ENCODE peak calls at places on chromosomes 7 and 10, in eight cellular contexts. Y is heart left ventricle; Q is mesendoderm; S is kidney; E is A673; G is CD8-positive, alpha-beta T cell; C is PC-9; W is mammary epithelial cell. J is an unnamed sample. For H3K36me3, the result is how much of the 10 kb centered on the place peaks cover.

GRCh38 chr7:25886387-25887240 is 265.4 kb upstream of the NFE2L3 start:
- DNase-seq in S (no peak), Q (no peak), G (no peak), E (no peak), Y (no peak), W (no peak), C (no peak), J (no peak)

GRCh38 chr7:18040196-18040595 is 12.6 kb upstream of the PRPS1L1 start:
- DNase-seq in E (no peak), W (peak), Q (no peak), G (no peak), S (no peak), Y (no peak), C (no peak), J (no peak)

GRCh38 chr10:75097666-75098285 is 13.7 kb upstream of the SAMD8 start:
- DNase-seq in E (peak), Y (no peak), C (no peak), Q (peak), G (no peak), W (no peak), S (no peak), J (no peak)

GRCh38 chr7:130151591-130152269 is 53.5 kb downstream of the TMEM209 start:
- DNase-seq in C (no peak), W (peak), Y (no peak), S (no peak), G (peak), Q (no peak), E (peak), J (peak)

GRCh38 chr10:122325235-122325634 is 49.3 kb upstream of the PLEKHA1 start:
- DNase-seq in Y (no peak), W (no peak), C (no peak), E (no peak), S (no peak), G (no peak), Q (no peak), J (no peak)

GRCh38 chr7:75727881-75728592 is 10.7 kb downstream of the HIP1 start:
- DNase-seq in Q (peak), W (peak), E (no peak), Y (peak), G (peak), S (peak), C (peak), J (peak)

GRCh38 chr10:124679401-124679800 is 64.8 kb downstream of the FAM53B start:
- DNase-seq in S (peak), Q (no peak), W (no peak), Y (no peak), G (no peak), E (no peak), C (no peak), J (no peak)

GRCh38 chr7:130141161-130141857 is 63.9 kb downstream of the TMEM209 start:
- DNase-seq in G (peak), C (no peak), E (peak), Y (peak), S (peak), W (no peak), Q (peak), J (peak)

GRCh38 chr7:12067156-12067831 is 143.8 kb upstream of the TMEM106B start:
- DNase-seq in W (peak), G (peak), S (peak), Y (no peak), Q (peak), C (peak), E (peak), J (peak)

GRCh38 chr7:155842496-155843265 is 30.4 kb upstream of the SHH start:
- DNase-seq in S (no peak), Y (no peak), E (no peak), Q (no peak), W (no peak), G (no peak), C (no peak), J (no peak)

GRCh38 chr10:1190052-1190395 is 133.8 kb downstream of the WDR37 start:
- DNase-seq in C (no peak), E (no peak), Q (no peak), W (no peak), S (no peak), Y (no peak), G (no peak), J (no peak)

GRCh38 chr7:44278451-44279161 is 46.8 kb downstream of the CAMK2B start:
- DNase-seq in W (no peak), Q (no peak), C (no peak), E (no peak), S (peak), G (no peak), Y (no peak), J (no peak)

GRCh38 chr7:65910237-65910636 is 37.4 kb downstream of the VKORC1L1 start:
- DNase-seq in G (no peak), E (no peak), C (no peak), Y (no peak), Q (no peak), W (no peak), S (no peak), J (no peak)

GRCh38 chr10:93126484-93127052 is 52.9 kb downstream of the CYP26A1 start:
- DNase-seq in W (no peak), Y (no peak), C (no peak), Q (peak), G (no peak), S (no peak), E (no peak), J (no peak)

GRCh38 chr10:110706690-110707098 is 62.6 kb downstream of the RBM20 start:
- DNase-seq in G (no peak), C (no peak), E (peak), S (no peak), Q (peak), W (peak), Y (no peak), J (no peak)

GRCh38 chr7:33903770-33904679 is 1.3 kb upstream of the BMPER start:
- DNase-seq in W (peak), Y (peak), Q (peak), E (peak), G (no peak), C (no peak), S (peak), J (no peak)

GRCh38 chr10:15504101-15504840 is 133.2 kb upstream of the FAM171A1 start:
- DNase-seq in S (no peak), C (no peak), Q (no peak), Y (no peak), W (no peak), G (no peak), E (peak), J (no peak)

GRCh38 chr7:142913051-142913450 is 20.5 kb downstream of the TRPV5 start:
- DNase-seq in G (no peak), Y (no peak), W (no peak), C (peak), Q (no peak), S (no peak), E (no peak), J (no peak)

GRCh38 chr7:17774248-17774647 is 166.0 kb downstream of the SNX13 start:
- DNase-seq in W (peak), C (no peak), G (no peak), S (no peak), Y (no peak), E (no peak), Q (no peak), J (no peak)

GRCh38 chr7:131231381-131232220 is 96.1 kb upstream of the MKLN1 start:
- DNase-seq in E (no peak), S (no peak), W (no peak), Y (peak), C (no peak), Q (peak), G (peak), J (peak)

GRCh38 chr7:37853468-37853867 is 5.1 kb downstream of the NME8 start:
- DNase-seq in C (no peak), S (no peak), W (no peak), G (no peak), Y (no peak), Q (peak), E (peak), J (no peak)

GRCh38 chr10:113095419-113095818 is 145.4 kb downstream of the TCF7L2 start:
- DNase-seq in E (no peak), Q (no peak), W (no peak), Y (no peak), C (no peak), S (no peak), G (no peak), J (no peak)

GRCh38 chr7:74185636-74186035 is 11.5 kb downstream of the EIF4H start:
- DNase-seq in W (no peak), G (no peak), Y (no peak), S (no peak), Q (no peak), C (no peak), E (no peak), J (no peak)

GRCh38 chr10:14334771-14335170 is 4.0 kb upstream of the FRMD4A start:
- DNase-seq in E (no peak), W (no peak), G (no peak), Q (peak), C (no peak), Y (no peak), S (no peak), J (no peak)

GRCh38 chr10:80409121-80409520 is 770 bp downstream of the PRXL2A start:
- DNase-seq in S (no peak), Q (no peak), E (no peak), G (no peak), C (no peak), W (no peak), Y (no peak), J (no peak)

GRCh38 chr7:134420509-134421125 is 38.3 kb downstream of the AKR1B1 start:
- DNase-seq in C (peak), S (no peak), W (peak), Q (peak), Y (no peak), G (no peak), E (peak), J (no peak)

GRCh38 chr10:53140516-53140915 is 367.9 kb upstream of the MBL2 start:
- DNase-seq in G (no peak), S (no peak), E (no peak), Y (no peak), W (peak), Q (no peak), C (peak), J (no peak)

GRCh38 chr10:98608417-98608816 is 161.7 kb upstream of the HPS1 start:
- DNase-seq in W (no peak), S (no peak), E (no peak), Y (no peak), Q (no peak), G (no peak), C (no peak), J (no peak)
- H3K4me3 ChIP-seq in W (no peak), S (no peak), E (no peak), Y (no peak), Q (no peak), G (no peak), C (no peak), J (no peak)

GRCh38 chr7:6691609-6692106 is 15.1 kb downstream of the ZNF12 start:
- DNase-seq in S (no peak), C (peak), G (no peak), Q (peak), E (no peak), W (peak), Y (no peak), J (no peak)

GRCh38 chr7:6691103-6691502 is 15.6 kb downstream of the ZNF12 start:
- DNase-seq in W (no peak), Y (no peak), S (no peak), E (no peak), C (no peak), Q (peak), G (no peak), J (no peak)
- H3K36me3 ChIP-seq in W (half or more), Y (half or more), S (half or more), E (half or more), C (half or more), Q (under half), G (half or more), J (half or more)

GRCh38 chr10:33333260-33334169 is 952 bp downstream of the NRP1 start:
- DNase-seq in S (no peak), Q (no peak), C (no peak), E (no peak), Y (no peak), W (peak), G (no peak), J (no peak)
- H3K27ac ChIP-seq in S (peak), Q (peak), C (peak), E (peak), Y (peak), W (peak), G (no peak), J (no peak)

DNA sequence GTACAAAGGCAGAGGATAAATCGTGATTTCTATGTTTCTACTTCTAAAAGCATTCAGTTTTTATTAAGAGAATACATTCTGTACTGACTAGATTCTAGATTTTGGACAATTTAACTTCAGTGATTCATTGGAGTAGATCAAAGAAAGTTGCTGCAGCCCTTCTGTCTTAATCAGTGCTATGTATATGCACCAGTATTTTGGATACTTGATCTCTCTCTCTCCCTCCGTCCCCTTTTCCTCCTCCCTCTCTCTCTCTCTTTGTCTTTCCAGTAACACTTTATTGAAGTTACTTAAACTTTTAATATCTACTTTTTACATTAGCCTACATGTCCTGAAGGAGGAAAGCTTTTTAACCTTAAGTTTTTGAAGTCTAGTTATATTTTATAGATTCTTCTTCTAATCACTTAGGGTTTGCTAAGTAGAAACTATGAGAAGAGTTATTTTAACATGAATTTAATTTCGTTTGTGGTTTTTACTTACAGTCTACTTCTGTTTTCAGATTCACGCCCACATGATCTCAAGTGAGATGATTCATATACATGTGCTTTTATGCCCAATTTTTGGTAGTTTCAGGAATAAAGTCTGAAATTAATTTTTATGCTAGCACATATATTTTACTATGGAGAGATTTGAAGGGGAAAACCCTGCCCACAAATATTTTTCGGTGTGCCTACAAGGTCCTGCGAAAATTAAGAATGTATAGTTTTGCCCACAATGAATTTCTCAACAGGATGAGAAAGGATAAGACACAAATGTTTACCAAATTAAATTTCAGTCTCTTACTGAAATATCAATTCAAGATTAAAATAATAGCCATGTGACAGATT is 9.1 kb downstream of the MDFIC start:
- DNase-seq in Q (no peak), Y (no peak), E (peak), G (no peak), C (no peak), W (peak), S (no peak), J (no peak)
- H3K4me3 ChIP-seq in Q (no peak), Y (no peak), E (peak), G (peak), C (no peak), W (no peak), S (no peak), J (peak)

DNA sequence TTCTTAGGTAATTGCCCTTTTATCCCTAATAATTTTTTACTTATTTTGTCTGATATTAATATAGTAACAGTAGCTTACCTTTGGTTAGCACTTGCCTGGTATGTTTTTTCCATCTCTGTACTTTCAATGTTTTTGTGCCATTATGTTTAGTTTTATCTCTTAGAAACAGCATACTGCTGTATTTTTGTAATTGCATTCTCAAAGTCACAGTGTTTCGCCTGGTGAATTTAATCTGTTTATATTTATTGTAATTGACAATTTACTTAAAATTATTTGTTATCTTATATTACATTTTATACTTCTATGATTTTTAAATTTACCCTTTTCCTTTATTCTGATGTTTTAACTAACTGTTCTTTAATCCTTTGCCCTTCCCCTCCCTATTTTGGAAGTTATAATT is 166.4 kb downstream of the RELN start:
- DNase-seq in C (no peak), Y (no peak), Q (no peak), G (no peak), W (no peak), E (no peak), S (no peak), J (no peak)
- H3K36me3 ChIP-seq in C (under half), Y (under half), Q (under half), G (under half), W (under half), E (under half), S (under half), J (under half)

GRCh38 chr10:5710854-5711253 is 26.2 kb downstream of the TASOR2 start:
- DNase-seq in Y (no peak), C (no peak), S (no peak), E (no peak), W (no peak), Q (no peak), G (no peak), J (no peak)
- H3K27ac ChIP-seq in Y (peak), C (no peak), S (no peak), E (peak), W (peak), Q (no peak), G (no peak), J (peak)

DNA sequence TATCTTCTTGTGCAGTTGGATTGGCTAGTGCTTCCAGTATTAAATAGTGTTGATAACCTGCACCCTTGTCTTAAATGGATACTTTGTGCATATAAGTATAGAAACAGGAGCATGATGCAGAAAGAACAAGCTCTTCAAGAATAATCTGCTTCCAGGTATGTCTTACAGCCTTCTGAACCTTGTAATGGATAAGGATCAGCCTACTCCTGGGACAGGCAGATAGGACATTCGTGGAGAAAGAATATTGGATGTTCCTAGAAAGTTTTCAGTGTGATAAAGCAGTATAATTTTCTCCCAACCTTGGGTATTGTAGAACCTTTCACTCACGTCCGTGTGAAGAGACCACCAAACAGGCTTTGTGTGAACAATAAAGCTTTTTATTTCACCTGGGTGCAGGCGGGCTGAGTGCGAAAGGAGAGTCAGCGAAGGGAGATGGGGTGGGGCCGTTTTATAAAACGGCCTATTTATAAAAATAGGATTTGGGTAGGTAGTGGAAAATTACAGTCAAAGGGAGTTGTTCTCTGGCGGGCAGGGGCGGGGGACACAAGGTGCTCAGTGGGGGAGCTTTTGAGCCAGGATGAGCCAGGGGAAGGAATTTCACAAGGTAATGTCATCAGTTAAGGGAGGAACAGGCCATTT is 27.2 kb downstream of the C1GALT1 start:
- DNase-seq in S (no peak), Y (no peak), G (no peak), W (no peak), E (no peak), Q (peak), C (no peak), J (no peak)
- H3K4me3 ChIP-seq in S (no peak), Y (no peak), G (no peak), W (no peak), E (no peak), Q (no peak), C (no peak), J (no peak)

GRCh38 chr7:6642861-6643640 is 5.9 kb downstream of the ZNF316 start:
- DNase-seq in E (no peak), Y (no peak), Q (no peak), W (no peak), S (no peak), C (no peak), G (no peak), J (no peak)
- H3K36me3 ChIP-seq in E (under half), Y (half or more), Q (under half), W (under half), S (under half), C (under half), G (under half), J (half or more)